ENCODE peak calls at places on chromosomes 11 and 22, in four cellular contexts. N is K562, S is endothelial cell of umbilical vein, W is HepG2. L is an unnamed sample.

GRCh38 chr22:24727218-24727851 is 47.2 kb downstream of the PIWIL3 start:
- DNase-seq in S (peak), N (peak), W (peak), L (no peak)

GRCh38 chr11:125429174-125429707 is 66.8 kb downstream of the FEZ1 start:
- DNase-seq in N (peak), S (peak), W (peak), L (peak)

GRCh38 chr11:123351375-123351774 is 78.7 kb upstream of the GRAMD1B start:
- DNase-seq in S (no peak), W (no peak), N (no peak), L (no peak)

GRCh38 chr22:35174398-35174797 is 82.9 kb upstream of the HMGXB4 start:
- DNase-seq in S (no peak), N (no peak), W (no peak), L (no peak)

GRCh38 chr11:30216534-30216933 is 14.3 kb upstream of the FSHB start:
- DNase-seq in S (no peak), N (no peak), W (no peak), L (no peak)

GRCh38 chr11:85947431-85948272 is 92.5 kb downstream of the CCDC83 start:
- DNase-seq in W (no peak), S (peak), N (no peak), L (peak)

GRCh38 chr11:57798905-57799559 is 37.4 kb downstream of the CTNND1 start:
- DNase-seq in S (peak), W (peak), N (peak), L (peak)

GRCh38 chr11:44071157-44071556 is 5.1 kb downstream of the ACCS start:
- DNase-seq in N (no peak), S (no peak), W (no peak), L (no peak)

GRCh38 chr11:8810331-8811301 is 100.4 kb upstream of the AKIP1 start:
- DNase-seq in S (peak), W (peak), N (peak), L (no peak)

GRCh38 chr11:26063915-26064314 is 268.0 kb upstream of the ANO3 start:
- DNase-seq in S (no peak), W (no peak), N (no peak), L (no peak)

GRCh38 chr11:8192016-8192895 is 23.4 kb upstream of the RIC3 start:
- DNase-seq in W (peak), S (peak), N (peak), L (peak)

GRCh38 chr11:64766881-64767280 is 7.1 kb upstream of the PYGM start:
- DNase-seq in W (no peak), N (no peak), S (no peak), L (no peak)

GRCh38 chr11:86688398-86689179 is 16.2 kb upstream of the ME3 start:
- DNase-seq in W (no peak), N (no peak), S (no peak), L (peak)

GRCh38 chr11:108221981-108222685 is at the start of gene NPAT:
- DNase-seq in N (peak), S (no peak), W (no peak), L (no peak)

GRCh38 chr11:125166347-125166841 is 1.8 kb downstream of the PKNOX2 start:
- DNase-seq in W (no peak), N (no peak), S (no peak), L (no peak)

GRCh38 chr11:109423114-109423859 is 1.3 kb downstream of the C11orf87 start:
- DNase-seq in W (no peak), N (no peak), S (peak), L (peak)

GRCh38 chr22:27731621-27732020 is 69.9 kb downstream of the MN1 start:
- DNase-seq in S (no peak), N (no peak), W (no peak), L (no peak)

GRCh38 chr11:113444469-113445122 is 30.6 kb downstream of the DRD2 start:
- DNase-seq in N (no peak), W (no peak), S (no peak), L (no peak)

GRCh38 chr11:67240575-67241389 is 25.5 kb upstream of the GRK2 start:
- DNase-seq in W (peak), S (peak), N (peak), L (peak)

GRCh38 chr11:62505112-62505783 is 41.4 kb downstream of the AHNAK start:
- DNase-seq in S (no peak), N (peak), W (no peak), L (peak)

GRCh38 chr11:62507023-62507422 is 39.6 kb downstream of the AHNAK start:
- DNase-seq in S (no peak), N (no peak), W (no peak), L (no peak)

GRCh38 chr11:62506413-62506940 is 40.1 kb downstream of the AHNAK start:
- DNase-seq in N (no peak), W (no peak), S (no peak), L (no peak)

GRCh38 chr11:62505784-62506145 is 40.8 kb downstream of the AHNAK start:
- DNase-seq in N (no peak), S (no peak), W (no peak), L (no peak)

GRCh38 chr11:62508336-62509058 is 38.1 kb downstream of the AHNAK start:
- DNase-seq in N (peak), W (peak), S (peak), L (peak)
- H3K4me3 ChIP-seq in N (no peak), W (peak), S (no peak), L (no peak)

DNA sequence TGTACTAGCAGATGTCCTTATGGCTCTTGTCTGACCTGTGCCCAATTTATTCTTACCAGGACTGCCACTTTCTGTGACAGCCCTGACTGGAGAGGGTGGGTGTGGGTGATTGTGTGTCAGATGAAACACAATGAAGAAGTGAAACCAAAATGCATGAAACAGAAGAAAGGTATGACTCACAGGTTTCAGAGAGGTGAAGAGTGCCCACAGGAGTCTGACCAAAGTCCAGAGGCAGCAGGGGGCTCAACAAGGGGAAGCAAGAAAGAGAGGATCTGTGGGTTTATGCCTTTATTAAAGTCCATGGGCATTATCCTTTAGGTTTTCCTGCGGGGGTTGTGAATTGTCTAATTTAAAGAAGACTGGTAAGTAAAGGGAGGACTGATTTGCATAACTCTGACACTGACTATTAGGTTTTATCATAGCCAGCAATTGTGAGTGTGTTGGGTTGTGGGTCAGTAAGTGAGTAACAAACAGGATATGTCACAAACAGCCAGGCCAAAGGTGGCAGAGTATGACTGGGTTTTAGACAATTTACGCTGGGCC is 3.9 kb upstream of the OR4C6 start:
- DNase-seq in N (no peak), S (no peak), W (no peak), L (peak)
- TF ChIP-seq MAX in N (no peak), S (no peak), W (no peak), L (no peak)

GRCh38 chr11:121488145-121488544 is 35.4 kb upstream of the SORL1-AS1 start:
- DNase-seq in N (no peak), W (no peak), S (no peak), L (no peak)
- TF ChIP-seq MYC in N (no peak), W (no peak), S (no peak), L (no peak)

GRCh38 chr11:102831128-102831708 is 12.2 kb downstream of the MMP3 start:
- DNase-seq in N (peak), W (peak), S (peak), L (no peak)

GRCh38 chr11:102833731-102834130 is 9.7 kb downstream of the MMP3 start:
- DNase-seq in S (no peak), N (no peak), W (no peak), L (no peak)

GRCh38 chr11:102830328-102830727 is 13.1 kb downstream of the MMP3 start:
- DNase-seq in W (no peak), S (no peak), N (no peak), L (no peak)

GRCh38 chr11:102832612-102833011 is 10.8 kb downstream of the MMP3 start:
- DNase-seq in N (no peak), S (no peak), W (no peak), L (no peak)

GRCh38 chr11:102831709-102832492 is 11.5 kb downstream of the MMP3 start:
- DNase-seq in W (peak), S (no peak), N (no peak), L (no peak)
- H3K4me3 ChIP-seq in W (peak), S (no peak), N (no peak), L (no peak)

L was measured in NB4.